ENCODE peak calls at places on chromosomes 4 and X, in ten cellular contexts. X is type B pancreatic cell; Z is myocyte; S is caudate nucleus; H is substantia nigra; Q is GDM1; R is Kasumi-1; M is anterior cingulate cortex; V is NCI-H2081; J is central memory CD8-positive, alpha-beta T cell. T is an unnamed sample.
A peak's percentile ranks its signal among the peaks of the same experiment; 100 is the strongest.

GRCh38 chr4:106287353-106287969 is 28.5 kb downstream of the TBCK start:
- DNase-seq in X (no peak), Z (peak; percentile 41), S (no peak), H (no peak), Q (no peak), R (no peak), M (no peak), V (no peak), J (no peak), T (no peak)

GRCh38 chr4:15906024-15906443 is 32.5 kb downstream of the FGFBP1 start:
- DNase-seq in X (peak; percentile 70), Z (no peak), S (no peak), H (no peak), Q (no peak), R (no peak), M (no peak), V (peak; percentile 29), J (no peak), T (no peak)

GRCh38 chrX:15173411-15173810 is 96.5 kb downstream of the ASB9 start:
- DNase-seq in X (no peak), Z (no peak), S (no peak), H (no peak), Q (no peak), R (no peak), M (no peak), V (no peak), J (no peak), T (no peak)

GRCh38 chr4:34935739-34936138 is 1308.6 kb downstream of the ARAP2 start:
- DNase-seq in X (no peak), Z (no peak), S (no peak), H (no peak), Q (no peak), R (no peak), M (no peak), V (no peak), J (no peak), T (no peak)

GRCh38 chr4:109184421-109184956 is 118.0 kb downstream of the COL25A1 start:
- DNase-seq in X (no peak), Z (peak; percentile 15), S (no peak), H (no peak), Q (no peak), R (no peak), M (no peak), V (no peak), J (no peak), T (no peak)

GRCh38 chrX:100411802-100412333 is 1.8 kb upstream of the PCDH19 start:
- DNase-seq in X (no peak), Z (no peak), S (no peak), H (no peak), Q (no peak), R (no peak), M (no peak), V (no peak), J (no peak), T (no peak)

GRCh38 chr4:180950377-180950776 is 1292.8 kb upstream of the TENM3 start:
- DNase-seq in X (no peak), Z (no peak), S (no peak), H (no peak), Q (no peak), R (no peak), M (no peak), V (no peak), J (no peak), T (no peak)

GRCh38 chrX:74788545-74789086 is 136.6 kb downstream of the NEXMIF start:
- DNase-seq in X (no peak), Z (no peak), S (no peak), H (no peak), Q (no peak), R (no peak), M (no peak), V (peak; percentile 63), J (no peak), T (no peak)

GRCh38 chr4:99606716-99607115 is 32.1 kb downstream of the MTTP start:
- DNase-seq in X (no peak), Z (no peak), S (no peak), H (no peak), Q (no peak), R (no peak), M (no peak), V (no peak), J (no peak), T (no peak)

GRCh38 chr4:69156913-69157312 is 57.6 kb downstream of the UGT2B11 start:
- DNase-seq in X (no peak), Z (no peak), S (no peak), H (no peak), Q (no peak), R (peak; percentile 8), M (no peak), V (no peak), J (no peak), T (no peak)

GRCh38 chr4:153432971-153433752 is 33.0 kb upstream of the TMEM131L start:
- DNase-seq in X (no peak), Z (peak; percentile 70), S (no peak), H (peak; percentile 2), Q (peak; percentile 64), R (peak; percentile 83), M (peak; percentile 8), V (peak; percentile 9), J (peak; percentile 58), T (no peak)

GRCh38 chr4:56850910-56851309 is 29.4 kb upstream of the SPINK2 start:
- DNase-seq in X (no peak), Z (no peak), S (no peak), H (no peak), Q (no peak), R (no peak), M (no peak), V (no peak), J (no peak), T (no peak)

GRCh38 chrX:45517090-45517973 is 316.7 kb upstream of the DIPK2B start:
- DNase-seq in X (no peak), Z (peak; percentile 65), S (no peak), H (no peak), Q (no peak), R (peak; percentile 19), M (no peak), V (no peak), J (no peak), T (no peak)

GRCh38 chr4:22463179-22463578 is 52.7 kb downstream of the ADGRA3 start:
- DNase-seq in X (no peak), Z (no peak), S (no peak), H (no peak), Q (no peak), R (no peak), M (no peak), V (no peak), J (no peak), T (no peak)

GRCh38 chr4:74539043-74539790 is 94.3 kb downstream of the AREG start:
- DNase-seq in X (no peak), Z (no peak), S (no peak), H (no peak), Q (no peak), R (no peak), M (no peak), V (no peak), J (no peak), T (no peak)

GRCh38 chr4:174406416-174406815 is 115.9 kb downstream of the HPGD start:
- DNase-seq in X (no peak), Z (no peak), S (no peak), H (no peak), Q (no peak), R (no peak), M (no peak), V (no peak), J (no peak), T (no peak)

GRCh38 chr4:84319124-84319523 is 180.0 kb downstream of the NKX6-1 start:
- DNase-seq in X (no peak), Z (peak; percentile 5), S (no peak), H (no peak), Q (no peak), R (no peak), M (no peak), V (no peak), J (no peak), T (no peak)

GRCh38 chr4:73607375-73608026 is 12.7 kb downstream of the RASSF6 start:
- DNase-seq in X (no peak), Z (no peak), S (no peak), H (no peak), Q (no peak), R (no peak), M (no peak), V (no peak), J (no peak), T (no peak)

GRCh38 chr4:2686379-2687265 is 69.5 kb downstream of the TNIP2 start:
- DNase-seq in X (no peak), Z (no peak), S (no peak), H (no peak), Q (no peak), R (no peak), M (no peak), V (no peak), J (no peak), T (no peak)

GRCh38 chrX:11180571-11180970 is 69.4 kb downstream of the HCCS start:
- DNase-seq in X (no peak), Z (no peak), S (no peak), H (no peak), Q (no peak), R (no peak), M (no peak), V (peak; percentile 54), J (no peak), T (no peak)

GRCh38 chr4:100084892-100085291 is 105.4 kb downstream of the DDIT4L start:
- DNase-seq in X (no peak), Z (no peak), S (no peak), H (no peak), Q (no peak), R (no peak), M (no peak), V (no peak), J (no peak), T (no peak)

GRCh38 chr4:52376107-52376704 is 282.9 kb downstream of the USP46 start:
- DNase-seq in X (no peak), Z (peak; percentile 66), S (no peak), H (no peak), Q (no peak), R (peak; percentile 88), M (no peak), V (peak; percentile 30), J (no peak), T (no peak)

GRCh38 chr4:147843162-147843561 is 111.3 kb downstream of the ARHGAP10 start:
- DNase-seq in X (no peak), Z (peak; percentile 61), S (no peak), H (no peak), Q (no peak), R (no peak), M (no peak), V (peak; percentile 1), J (no peak), T (no peak)

GRCh38 chr4:20615492-20616136 is 84.6 kb upstream of the PACRGL start:
- DNase-seq in X (no peak), Z (no peak), S (no peak), H (no peak), Q (no peak), R (no peak), M (no peak), V (no peak), J (no peak), T (no peak)

GRCh38 chr4:145061325-145061920 is 36.6 kb downstream of the ANAPC10 start:
- DNase-seq in X (no peak), Z (peak; percentile 64), S (no peak), H (no peak), Q (peak; percentile 14), R (peak; percentile 93), M (no peak), V (peak; percentile 12), J (no peak), T (no peak)

GRCh38 chr4:54779797-54780196 is 122.0 kb downstream of the KIT start:
- DNase-seq in X (no peak), Z (no peak), S (no peak), H (no peak), Q (peak; percentile 35), R (peak; percentile 94), M (no peak), V (no peak), J (no peak), T (no peak)

GRCh38 chrX:3549442-3549875 is 164.0 kb downstream of the PRKX start:
- DNase-seq in X (no peak), Z (peak; percentile 55), S (no peak), H (no peak), Q (no peak), R (no peak), M (no peak), V (peak; percentile 56), J (no peak), T (no peak)